ENCODE peak calls at places on chromosome X, in seven cellular contexts. R is heart left ventricle, I is mammary epithelial cell, P is AG09309, K is HCT116, L is MG63, N is upper lobe of right lung. D is an unnamed sample.

GRCh38 chrX:13001961-13002671 is 27.2 kb downstream of the TMSB4X start:
- DNase-seq in R (no peak), I (peak), P (no peak), K (no peak), L (no peak), N (no peak), D (peak)

GRCh38 chrX:103330601-103331397 is 760 bp downstream of the TCEAL7 start:
- DNase-seq in R (no peak), I (no peak), P (no peak), K (no peak), L (no peak), N (no peak), D (peak)

GRCh38 chrX:96440941-96441340 is 243.7 kb upstream of the DIAPH2 start:
- DNase-seq in R (no peak), I (no peak), P (no peak), K (no peak), L (no peak), N (no peak), D (peak)

GRCh38 chrX:74343970-74344622 is 40.1 kb downstream of the ZCCHC13 start:
- DNase-seq in R (peak), I (peak), P (peak), K (peak), L (peak), N (no peak), D (peak)

GRCh38 chrX:12825801-12826200 is 34.6 kb downstream of the PRPS2 start:
- DNase-seq in R (no peak), I (no peak), P (no peak), K (peak), L (no peak), N (no peak), D (no peak)

GRCh38 chrX:6989858-6990257 is 157.7 kb upstream of the STS start:
- DNase-seq in R (no peak), I (no peak), P (no peak), K (no peak), L (no peak), N (no peak), D (no peak)

GRCh38 chrX:134909258-134909657 is 81.5 kb upstream of the SMIM10 start:
- DNase-seq in R (no peak), I (no peak), P (no peak), K (no peak), L (no peak), N (no peak), D (no peak)

GRCh38 chrX:23493941-23494374 is 159.3 kb downstream of the PTCHD1 start:
- DNase-seq in R (no peak), I (peak), P (no peak), K (peak), L (no peak), N (no peak), D (peak)

GRCh38 chrX:13894888-13895564 is 78.1 kb upstream of the GPM6B start:
- DNase-seq in R (no peak), I (no peak), P (no peak), K (no peak), L (no peak), N (no peak), D (peak)

GRCh38 chrX:131677655-131678628 is 134.1 kb downstream of the OR13H1 start:
- DNase-seq in R (no peak), I (peak), P (no peak), K (peak), L (peak), N (peak), D (peak)

GRCh38 chrX:154450312-154450711 is 6.4 kb downstream of the FAM50A start:
- DNase-seq in R (no peak), I (no peak), P (no peak), K (no peak), L (no peak), N (no peak), D (no peak)

GRCh38 chrX:51894697-51895336 is 1.4 kb downstream of the MAGED1 start:
- DNase-seq in R (peak), I (no peak), P (no peak), K (no peak), L (peak), N (peak), D (peak)

GRCh38 chrX:73448379-73448778 is 1.5 kb downstream of the CDX4 start:
- DNase-seq in R (no peak), I (no peak), P (no peak), K (no peak), L (no peak), N (no peak), D (no peak)

GRCh38 chrX:131854586-131854985 is 168.5 kb upstream of the STK26 start:
- DNase-seq in R (no peak), I (no peak), P (no peak), K (no peak), L (no peak), N (no peak), D (peak)

GRCh38 chrX:46204721-46205422 is 340.3 kb downstream of the ZNF674 start:
- DNase-seq in R (no peak), I (peak), P (no peak), K (no peak), L (no peak), N (no peak), D (no peak)

GRCh38 chrX:28586891-28587635 is at the start of gene IL1RAPL1:
- DNase-seq in R (no peak), I (peak), P (no peak), K (no peak), L (peak), N (no peak), D (peak)

GRCh38 chrX:124346877-124347241 is 496 bp downstream of the SH2D1A start:
- DNase-seq in R (no peak), I (no peak), P (no peak), K (no peak), L (no peak), N (no peak), D (no peak)

GRCh38 chrX:108167211-108167872 is 75.8 kb downstream of the ATG4A start:
- DNase-seq in R (no peak), I (peak), P (no peak), K (peak), L (peak), N (no peak), D (peak)

GRCh38 chrX:80879916-80880315 is 70.2 kb upstream of the BRWD3 start:
- DNase-seq in R (no peak), I (peak), P (peak), K (no peak), L (peak), N (no peak), D (no peak)

GRCh38 chrX:19059063-19059462 is 63.2 kb downstream of the ADGRG2 start:
- DNase-seq in R (no peak), I (no peak), P (no peak), K (no peak), L (no peak), N (no peak), D (no peak)

GRCh38 chrX:139724626-139725025 is 16.7 kb upstream of the MCF2 start:
- DNase-seq in R (no peak), I (no peak), P (no peak), K (no peak), L (no peak), N (no peak), D (no peak)

GRCh38 chrX:100895365-100896075 is 21.4 kb upstream of the NOX1 start:
- DNase-seq in R (peak), I (peak), P (no peak), K (peak), L (peak), N (no peak), D (peak)

GRCh38 chrX:10579018-10579752 is 41.2 kb downstream of the MID1 start:
- DNase-seq in R (no peak), I (peak), P (no peak), K (peak), L (no peak), N (no peak), D (peak)

GRCh38 chrX:153334654-153335295 is 822 bp downstream of the ZNF275 start:
- DNase-seq in R (no peak), I (no peak), P (no peak), K (no peak), L (no peak), N (no peak), D (no peak)

GRCh38 chrX:135389717-135390116 is 32.0 kb upstream of the SMIM10L2A start:
- DNase-seq in R (no peak), I (peak), P (no peak), K (peak), L (no peak), N (no peak), D (peak)

GRCh38 chrX:134026732-134027311 is 41.4 kb upstream of the GPC3 start:
- DNase-seq in R (no peak), I (peak), P (no peak), K (peak), L (peak), N (no peak), D (peak)

GRCh38 chrX:26442340-26442739 is 226.4 kb downstream of the MAGEB5 start:
- DNase-seq in R (no peak), I (peak), P (no peak), K (peak), L (no peak), N (no peak), D (peak)

GRCh38 chrX:1545776-1546408 is 8.9 kb upstream of the P2RY8 start:
- DNase-seq in R (no peak), I (no peak), P (no peak), K (no peak), L (no peak), N (no peak), D (no peak)
- H3K4me3 ChIP-seq in R (no peak), I (no peak), P (no peak), K (no peak), L (no peak), N (no peak), D (no peak)

GRCh38 chrX:20089845-20090244 is 26.9 kb downstream of the MAP7D2 start:
- DNase-seq in R (no peak), I (no peak), P (no peak), K (no peak), L (no peak), N (no peak), D (no peak)
- H3K4me3 ChIP-seq in R (no peak), I (no peak), P (no peak), K (no peak), L (no peak), N (no peak), D (no peak)

GRCh38 chrX:115589419-115589818 is 28.4 kb downstream of the PLS3 start:
- DNase-seq in R (no peak), I (peak), P (no peak), K (no peak), L (no peak), N (no peak), D (no peak)
- H3K4me3 ChIP-seq in R (no peak), I (no peak), P (no peak), K (no peak), L (no peak), N (no peak), D (no peak)

DNA sequence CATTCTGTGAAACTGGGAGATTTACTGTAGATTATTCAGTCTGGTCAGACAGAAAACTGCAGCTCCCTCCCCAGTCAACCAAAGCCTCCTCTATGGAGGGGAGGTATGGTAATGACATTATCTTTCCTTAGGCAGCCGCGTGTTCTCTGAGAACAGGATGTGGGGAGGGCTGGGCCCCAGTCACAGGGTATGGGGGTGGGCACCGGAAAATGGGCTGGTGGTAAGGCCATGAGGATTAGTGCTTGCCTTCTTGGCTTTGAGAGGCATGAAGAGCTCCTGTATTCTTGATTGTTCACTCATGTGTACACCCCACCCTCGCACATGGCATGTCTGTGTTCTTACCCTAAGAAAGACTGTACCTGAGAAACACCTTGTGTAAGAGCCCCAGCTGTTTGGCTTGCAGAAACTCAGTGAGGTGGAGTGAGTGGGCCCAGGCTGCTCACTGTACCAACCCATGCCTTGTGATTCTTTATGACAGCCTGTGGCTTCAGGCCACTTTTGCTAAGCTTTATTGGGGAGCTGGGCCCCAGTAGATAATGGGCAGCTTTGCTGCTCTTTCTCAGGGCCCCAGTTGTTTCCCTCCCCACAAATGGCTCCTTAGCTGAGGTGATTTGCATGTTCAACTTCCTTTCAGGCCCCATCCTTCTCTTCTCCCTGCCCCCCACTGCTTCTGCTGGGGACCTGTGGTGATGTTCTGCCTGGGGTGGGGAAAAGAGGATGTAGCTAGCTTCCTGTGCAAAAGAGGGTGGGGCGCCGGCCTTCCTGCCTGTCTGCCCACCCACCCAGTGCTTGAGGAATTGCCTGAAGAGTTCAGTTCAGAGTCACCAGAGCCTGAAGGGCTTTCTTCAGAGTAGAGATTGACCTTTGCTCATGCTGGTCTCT is 30.7 kb downstream of the MSN start:
- DNase-seq in R (peak), I (no peak), P (no peak), K (no peak), L (no peak), N (peak), D (no peak)
- H3K4me3 ChIP-seq in R (no peak), I (no peak), P (no peak), K (no peak), L (no peak), N (no peak), D (no peak)

DNA sequence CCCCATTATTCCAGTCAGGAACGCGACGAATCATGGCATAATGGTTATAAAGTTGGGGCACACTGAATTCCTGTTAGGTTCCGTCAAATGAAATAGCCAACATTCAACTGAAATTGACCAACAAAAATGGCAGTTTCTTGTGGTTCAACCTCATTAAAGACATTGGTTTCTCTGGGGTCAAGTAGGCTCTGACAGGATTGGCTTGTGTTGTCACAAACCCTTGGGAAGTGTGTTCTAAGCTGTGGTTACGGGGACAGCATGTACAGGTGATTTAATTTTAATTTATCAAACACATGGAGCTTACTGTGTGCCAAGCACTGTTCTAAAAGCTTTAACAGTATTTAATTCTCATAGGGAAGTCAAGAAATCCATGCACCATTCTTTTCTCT is 751 bp downstream of the XK start:
- DNase-seq in R (no peak), I (no peak), P (no peak), K (no peak), L (no peak), N (no peak), D (no peak)
- H3K4me3 ChIP-seq in R (peak), I (peak), P (no peak), K (peak), L (peak), N (peak), D (no peak)

DNA sequence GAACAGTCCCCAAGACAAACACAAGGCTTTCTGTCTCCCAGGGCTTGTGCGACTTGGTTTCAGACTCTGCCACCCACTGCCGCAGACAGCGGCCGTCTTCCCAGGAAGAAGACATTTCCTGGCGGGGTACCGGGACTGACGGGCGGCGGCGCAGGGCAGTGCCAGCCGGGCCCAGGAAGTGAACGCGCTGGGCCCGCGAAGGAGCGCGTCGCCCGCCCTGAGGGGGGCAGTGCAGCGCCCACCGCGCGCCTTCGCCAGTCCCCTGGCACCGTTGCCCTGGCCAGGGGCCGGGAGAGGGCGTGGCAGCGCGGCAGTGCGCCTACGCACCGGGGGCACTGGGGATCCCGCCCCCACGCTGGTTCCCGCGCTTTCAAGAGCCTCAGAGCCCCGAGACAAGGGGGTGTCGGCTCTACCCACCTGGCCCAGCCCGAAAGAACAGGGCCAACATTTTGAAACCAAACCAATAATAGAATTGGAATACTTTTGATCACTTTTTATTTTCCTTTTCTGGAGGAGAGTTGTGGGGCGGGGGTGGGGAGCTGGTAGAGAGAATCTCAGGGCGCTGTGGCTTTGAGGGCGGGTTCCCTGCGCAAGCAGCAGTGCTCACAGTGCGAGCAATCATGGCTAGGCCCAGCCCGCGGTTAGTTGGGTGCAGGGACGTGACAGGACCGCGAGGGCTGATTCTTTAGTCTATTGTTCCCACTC is 23.6 kb upstream of the APLN start:
- DNase-seq in R (peak), I (no peak), P (no peak), K (no peak), L (peak), N (peak), D (no peak)
- H3K4me3 ChIP-seq in R (peak), I (peak), P (peak), K (no peak), L (peak), N (peak), D (peak)

GRCh38 chrX:3232262-3232950 is 114.0 kb downstream of the MXRA5 start:
- DNase-seq in R (no peak), I (no peak), P (no peak), K (no peak), L (no peak), N (no peak), D (peak)
- H3K4me3 ChIP-seq in R (no peak), I (no peak), P (no peak), K (no peak), L (no peak), N (no peak), D (no peak)

DNA sequence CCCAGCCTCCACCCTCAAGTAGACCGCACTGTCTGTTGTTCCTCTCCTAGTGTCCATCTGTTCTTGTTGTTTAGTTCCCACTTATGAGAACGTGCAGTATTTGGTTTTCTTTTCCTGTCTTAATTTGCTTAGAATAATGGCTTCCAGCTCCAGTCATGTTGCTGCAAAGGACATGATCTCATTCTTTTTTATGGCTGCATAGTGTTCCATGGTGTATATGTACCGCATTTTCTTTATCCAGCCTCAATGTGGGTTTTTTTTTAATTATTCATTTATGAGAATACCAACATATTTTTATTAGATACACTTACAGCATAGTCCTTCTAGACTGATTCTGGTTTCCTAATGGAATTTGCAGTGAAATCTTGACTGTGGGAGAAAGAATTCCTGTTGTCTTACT is 1.3 kb downstream of the VMA21 start:
- DNase-seq in R (no peak), I (no peak), P (no peak), K (no peak), L (no peak), N (no peak), D (no peak)
- H3K4me3 ChIP-seq in R (no peak), I (no peak), P (no peak), K (peak), L (peak), N (peak), D (peak)

D was measured in fibroblast of mammary gland.